ENCODE peak calls at places on chromosome 17, in seven cellular contexts. N, H, U, K, V, G and F are unnamed samples.

GRCh38 chr17:48678141-48678971 is 44.0 kb downstream of the PRAC1 start:
- DNase-seq in K (peak), H (peak), V (peak), G (peak), N (peak), U (peak), F (peak)

GRCh38 chr17:850828-851759 is 68.9 kb downstream of the MRM3 start:
- DNase-seq in K (peak), G (no peak), N (no peak), U (no peak), V (no peak), H (peak), F (no peak)

GRCh38 chr17:41736983-41737679 is 2.7 kb upstream of the HAP1 start:
- DNase-seq in N (no peak), G (no peak), U (no peak), H (no peak), V (no peak), K (no peak), F (no peak)

GRCh38 chr17:81036128-81036891 is 1.4 kb downstream of the BAIAP2 start:
- DNase-seq in G (no peak), N (no peak), K (no peak), V (peak), U (no peak), H (peak), F (no peak)

GRCh38 chr17:46922804-46923635 is at the start of gene GOSR2:
- DNase-seq in G (peak), H (peak), V (peak), N (peak), U (peak), K (peak), F (peak)

GRCh38 chr17:81695801-81696200 is 7.4 kb upstream of the MRPL12 start:
- DNase-seq in G (no peak), U (no peak), K (no peak), H (no peak), V (peak), N (no peak), F (no peak)

GRCh38 chr17:75552847-75553552 is 27.5 kb downstream of the LLGL2 start:
- DNase-seq in N (peak), U (no peak), H (peak), V (peak), G (no peak), K (peak), F (peak)

GRCh38 chr17:53142890-53143289 is 679.8 kb upstream of the KIF2B start:
- DNase-seq in U (no peak), H (peak), N (peak), G (no peak), K (no peak), V (no peak), F (peak)

GRCh38 chr17:47862621-47863440 is 11.9 kb upstream of the SP6 start:
- DNase-seq in N (no peak), G (no peak), U (no peak), K (peak), V (peak), H (peak), F (no peak)

GRCh38 chr17:36591434-36592315 is at the start of gene DHRS11:
- DNase-seq in N (peak), G (peak), V (peak), U (peak), K (peak), H (peak), F (peak)

GRCh38 chr17:69223809-69224208 is 4.8 kb downstream of the ABCA10 start:
- DNase-seq in G (no peak), H (peak), V (no peak), N (no peak), U (no peak), K (peak), F (no peak)

GRCh38 chr17:10875411-10875810 is 37.5 kb upstream of the PIRT start:
- DNase-seq in U (peak), H (no peak), N (peak), G (peak), V (peak), K (no peak), F (peak)

GRCh38 chr17:9284884-9285283 is 263.6 kb downstream of the NTN1 start:
- DNase-seq in H (no peak), G (no peak), N (no peak), V (no peak), K (no peak), U (no peak), F (no peak)

GRCh38 chr17:9283909-9284308 is 262.6 kb downstream of the NTN1 start:
- DNase-seq in U (no peak), V (no peak), K (no peak), N (no peak), G (no peak), H (no peak), F (no peak)

GRCh38 chr17:9285602-9286001 is 264.3 kb downstream of the NTN1 start:
- DNase-seq in H (peak), U (no peak), K (no peak), N (no peak), G (no peak), V (no peak), F (no peak)

GRCh38 chr17:9290226-9290613 is 268.9 kb downstream of the NTN1 start:
- DNase-seq in K (no peak), H (no peak), U (no peak), N (no peak), G (no peak), V (no peak), F (no peak)

DNA sequence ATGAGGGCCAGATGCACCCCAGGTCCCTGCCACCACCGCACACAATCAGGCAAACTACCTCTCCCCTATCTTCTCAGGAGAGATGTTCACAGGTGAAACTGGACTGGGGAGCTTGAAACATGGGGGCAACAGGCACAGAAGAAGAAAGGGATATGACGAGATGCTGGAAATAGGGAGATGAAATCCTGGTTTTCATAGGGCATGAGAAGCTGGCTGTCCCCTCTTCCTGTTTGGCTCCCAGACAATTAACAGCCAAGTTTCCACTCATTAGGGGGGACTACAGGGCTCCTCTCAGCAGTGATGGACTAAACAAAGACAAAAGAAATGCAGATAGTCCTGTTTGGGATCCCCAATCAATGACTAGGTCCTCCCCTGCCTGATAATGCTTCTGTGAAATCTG is 266.0 kb downstream of the NTN1 start:
- DNase-seq in H (no peak), N (no peak), V (no peak), U (no peak), K (no peak), G (no peak), F (no peak)
- H2AK5ac ChIP-seq in H (no peak), N (no peak), V (no peak), U (no peak), K (no peak), G (no peak), F (no peak)

GRCh38 chr17:14306602-14307001 is 5.7 kb downstream of the HS3ST3B1 start:
- DNase-seq in K (no peak), U (no peak), N (no peak), G (no peak), H (no peak), V (no peak), F (no peak)
- H2AK5ac ChIP-seq in K (no peak), U (no peak), N (no peak), G (no peak), H (no peak), V (no peak), F (no peak)

GRCh38 chr17:39763046-39763800 is 25.5 kb downstream of the GRB7 start:
- DNase-seq in K (peak), N (no peak), V (no peak), G (no peak), H (no peak), U (no peak), F (no peak)
- H2AK5ac ChIP-seq in K (no peak), N (no peak), V (no peak), G (no peak), H (no peak), U (no peak), F (no peak)

GRCh38 chr17:8968503-8968902 is 3.0 kb upstream of the PIK3R5 start:
- DNase-seq in V (no peak), U (no peak), H (no peak), N (no peak), G (no peak), K (no peak), F (no peak)
- H2AK5ac ChIP-seq in V (no peak), U (no peak), H (no peak), N (no peak), G (no peak), K (no peak), F (no peak)

DNA sequence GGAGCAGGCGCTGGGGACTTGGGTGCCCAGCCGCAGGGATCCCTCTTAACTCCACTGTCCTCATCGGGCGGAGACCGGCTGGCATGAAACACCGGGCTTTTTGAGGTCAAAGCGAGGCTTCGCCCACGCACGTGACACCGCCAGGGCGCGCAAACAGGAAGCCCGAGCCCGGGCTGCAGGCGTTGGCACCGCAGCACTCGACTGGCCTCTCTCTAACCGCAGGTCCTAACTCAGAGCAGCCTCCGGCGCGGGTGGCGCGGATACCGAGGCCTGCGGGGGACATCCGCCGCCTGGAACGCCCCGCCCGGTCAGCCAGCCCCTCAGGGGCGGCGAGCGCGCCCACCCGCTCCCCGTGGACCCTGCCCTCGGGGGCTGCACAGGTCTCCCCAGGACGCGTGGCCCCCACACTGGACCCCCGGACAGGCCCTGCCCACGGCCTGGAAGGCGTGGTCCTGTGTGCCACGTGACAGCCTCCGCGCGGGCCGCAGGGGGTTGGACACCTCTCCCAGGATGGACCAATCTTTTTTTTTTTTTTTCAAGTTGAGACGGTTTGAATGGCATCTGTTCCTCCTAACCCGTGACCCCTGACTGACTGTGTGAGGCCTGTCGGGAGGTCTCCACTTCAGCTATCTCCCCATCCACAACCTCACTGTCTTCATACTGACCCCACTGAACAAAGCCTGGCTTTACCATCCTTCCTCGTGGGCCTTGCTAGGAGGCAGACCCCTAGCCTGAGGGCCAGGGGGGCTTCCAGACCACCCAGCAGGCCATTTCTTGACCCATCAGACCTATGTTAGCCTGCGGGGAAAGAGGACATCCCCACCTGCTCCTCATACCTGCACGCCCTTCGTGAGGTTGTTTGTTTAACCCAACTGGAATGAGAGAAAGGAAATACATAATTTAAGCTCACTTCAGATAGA is 8.4 kb upstream of the SLC47A2 start:
- DNase-seq in V (peak), U (no peak), G (no peak), H (no peak), K (no peak), N (peak), F (no peak)
- H2AK5ac ChIP-seq in V (no peak), U (peak), G (no peak), H (no peak), K (no peak), N (no peak), F (no peak)

GRCh38 chr17:18955009-18955408 is 3.0 kb downstream of the SLC5A10 start:
- DNase-seq in N (no peak), U (no peak), V (no peak), H (no peak), G (no peak), K (no peak), F (no peak)

GRCh38 chr17:18953231-18953728 is 1.3 kb downstream of the SLC5A10 start:
- DNase-seq in N (no peak), H (no peak), K (no peak), V (no peak), U (no peak), G (no peak), F (no peak)

GRCh38 chr17:18951941-18952842 is at the start of gene SLC5A10:
- DNase-seq in G (no peak), H (no peak), U (no peak), N (peak), K (no peak), V (no peak), F (peak)

GRCh38 chr17:18950944-18951905 is 740 bp upstream of the SLC5A10 start:
- DNase-seq in U (no peak), K (no peak), N (no peak), H (no peak), V (peak), G (no peak), F (peak)

DNA sequence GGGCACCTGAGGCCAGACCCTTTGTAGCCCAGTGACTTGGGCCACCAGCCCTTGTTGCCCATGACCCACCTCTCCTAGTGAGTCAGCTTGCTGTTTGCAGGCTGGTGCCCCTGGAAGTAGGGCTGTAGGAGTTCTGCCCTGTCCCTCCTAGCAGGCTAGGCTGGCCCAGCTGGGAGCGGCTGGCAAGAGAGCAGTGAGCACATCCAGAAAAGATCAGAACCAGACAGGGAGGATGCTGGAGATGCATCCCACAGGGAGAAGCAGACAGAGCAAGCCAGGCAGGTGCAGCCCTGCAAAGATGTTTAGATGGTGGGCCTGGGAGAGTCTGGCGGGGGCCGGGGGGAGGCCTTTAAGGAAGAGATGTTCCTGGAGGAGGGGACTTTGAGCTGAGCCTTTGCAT is 2.4 kb downstream of the SLC5A10 start:
- DNase-seq in V (no peak), U (no peak), G (no peak), H (no peak), K (no peak), N (no peak), F (no peak)
- H2AK5ac ChIP-seq in V (no peak), U (no peak), G (no peak), H (no peak), K (no peak), N (no peak), F (no peak)

DNA sequence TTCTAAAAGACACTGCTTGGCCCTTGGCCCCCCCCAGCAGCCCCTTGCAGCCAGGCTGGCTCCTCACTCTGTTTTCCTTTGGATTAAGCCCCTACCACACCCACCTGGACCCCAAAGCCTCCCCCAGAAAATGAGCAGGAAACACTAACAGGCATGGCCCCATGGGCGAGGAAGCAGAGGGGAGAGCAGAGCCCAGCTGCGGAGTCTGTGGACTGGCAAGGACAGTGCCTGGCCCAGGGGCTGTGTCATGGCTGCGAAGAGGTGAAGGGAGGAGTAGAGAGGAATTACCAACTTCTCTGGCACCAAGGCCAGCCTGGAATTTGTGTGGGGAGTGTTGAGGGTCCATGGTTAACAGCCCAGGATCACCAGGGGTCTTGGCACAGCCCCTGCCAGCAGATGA is 47.4 kb downstream of the MRC2 start:
- DNase-seq in V (no peak), H (no peak), G (no peak), U (no peak), N (no peak), K (no peak), F (no peak)
- H2AK5ac ChIP-seq in V (no peak), H (no peak), G (no peak), U (no peak), N (no peak), K (no peak), F (no peak)